ENCODE peak calls at places on chromosome 14, in four cellular contexts. F, S, D and Z are unnamed samples. For H3K4me1, the result is how much of the 10 kb centered on the place peaks cover.

GRCh38 chr14:50816419-50817047 is 14.4 kb downstream of the NIN start:
- DNase-seq in F (peak), S (no peak), D (no peak), Z (no peak)

GRCh38 chr14:28020112-28020511 is 746.5 kb upstream of the FOXG1 start:
- DNase-seq in F (no peak), S (no peak), D (no peak), Z (no peak)

GRCh38 chr14:68976160-68977067 is 2.7 kb downstream of the ACTN1 start:
- DNase-seq in F (peak), S (peak), D (peak), Z (peak)

GRCh38 chr14:20711275-20712069 is 22.9 kb downstream of the ANG start:
- DNase-seq in F (no peak), S (no peak), D (no peak), Z (no peak)

GRCh38 chr14:25041484-25041883 is 8.5 kb downstream of the STXBP6 start:
- DNase-seq in F (no peak), S (no peak), D (peak), Z (no peak)

GRCh38 chr14:91265404-91265803 is 20.9 kb upstream of the GPR68 start:
- DNase-seq in F (no peak), S (no peak), D (no peak), Z (no peak)

GRCh38 chr14:48052973-48053372 is 377.6 kb upstream of the MDGA2 start:
- DNase-seq in F (no peak), S (no peak), D (no peak), Z (no peak)

GRCh38 chr14:53946071-53946403 is 10.6 kb downstream of the BMP4 start:
- DNase-seq in F (no peak), S (no peak), D (no peak), Z (no peak)

GRCh38 chr14:71645656-71646055 is 286.6 kb upstream of the RGS6 start:
- DNase-seq in F (peak), S (no peak), D (no peak), Z (no peak)

GRCh38 chr14:77421241-77421640 is 2.1 kb downstream of the NOXRED1 start:
- DNase-seq in F (peak), S (no peak), D (no peak), Z (no peak)

GRCh38 chr14:88554458-88555286 is at the start of gene PTPN21:
- DNase-seq in F (peak), S (peak), D (peak), Z (peak)

GRCh38 chr14:30456296-30456695 is 102.7 kb upstream of the G2E3 start:
- DNase-seq in F (no peak), S (no peak), D (no peak), Z (no peak)

GRCh38 chr14:36553650-36554260 is 28.7 kb downstream of the NKX2-8 start:
- DNase-seq in F (peak), S (peak), D (peak), Z (peak)

GRCh38 chr14:30588873-30589272 is 29.9 kb downstream of the G2E3 start:
- DNase-seq in F (no peak), S (no peak), D (no peak), Z (no peak)

GRCh38 chr14:52950410-52950897 is 396 bp downstream of the FERMT2 start:
- DNase-seq in F (peak), S (peak), D (peak), Z (peak)

GRCh38 chr14:49972840-49973239 is 80.0 kb downstream of the ARF6 start:
- DNase-seq in F (peak), S (no peak), D (peak), Z (peak)

GRCh38 chr14:88910386-88910785 is 85.9 kb downstream of the TTC8 start:
- DNase-seq in F (no peak), S (no peak), D (no peak), Z (no peak)

GRCh38 chr14:72104011-72104613 is 171.9 kb downstream of the RGS6 start:
- DNase-seq in F (peak), S (peak), D (peak), Z (peak)

GRCh38 chr14:79631276-79631675 is 580.0 kb downstream of the DIO2 start:
- DNase-seq in F (no peak), S (peak), D (no peak), Z (no peak)

GRCh38 chr14:77864085-77864484 is 64.2 kb downstream of the ADCK1 start:
- DNase-seq in F (no peak), S (no peak), D (no peak), Z (no peak)

GRCh38 chr14:77195766-77196165 is 14.2 kb downstream of the TMEM63C start:
- DNase-seq in F (no peak), S (no peak), D (no peak), Z (no peak)

GRCh38 chr14:25039933-25040332 is 10.0 kb downstream of the STXBP6 start:
- DNase-seq in F (no peak), S (no peak), D (no peak), Z (no peak)

GRCh38 chr14:65850429-65851145 is 438.1 kb downstream of the FUT8 start:
- DNase-seq in F (no peak), S (peak), D (peak), Z (no peak)

GRCh38 chr14:32249780-32250179 is 46.7 kb upstream of the RNU6-8 start:
- DNase-seq in F (no peak), S (no peak), D (no peak), Z (no peak)

GRCh38 chr14:54354096-54354495 is 42.7 kb upstream of the CDKN3 start:
- DNase-seq in F (no peak), S (no peak), D (peak), Z (peak)

GRCh38 chr14:50003213-50004021 is 110.5 kb downstream of the ARF6 start:
- DNase-seq in F (peak), S (peak), D (peak), Z (peak)

GRCh38 chr14:32588448-32589320 is 259.6 kb downstream of the AKAP6 start:
- DNase-seq in F (peak), S (peak), D (peak), Z (no peak)

GRCh38 chr14:73757876-73758391 is 43.8 kb upstream of the PNMA1 start:
- DNase-seq in F (peak), S (no peak), D (no peak), Z (no peak)

GRCh38 chr14:73755434-73756014 is 41.3 kb upstream of the PNMA1 start:
- DNase-seq in F (peak), S (peak), D (peak), Z (no peak)

GRCh38 chr14:73758392-73759182 is 44.4 kb upstream of the PNMA1 start:
- DNase-seq in F (peak), S (peak), D (peak), Z (peak)

GRCh38 chr14:73759183-73759713 is 45.1 kb upstream of the PNMA1 start:
- DNase-seq in F (peak), S (peak), D (peak), Z (peak)

DNA sequence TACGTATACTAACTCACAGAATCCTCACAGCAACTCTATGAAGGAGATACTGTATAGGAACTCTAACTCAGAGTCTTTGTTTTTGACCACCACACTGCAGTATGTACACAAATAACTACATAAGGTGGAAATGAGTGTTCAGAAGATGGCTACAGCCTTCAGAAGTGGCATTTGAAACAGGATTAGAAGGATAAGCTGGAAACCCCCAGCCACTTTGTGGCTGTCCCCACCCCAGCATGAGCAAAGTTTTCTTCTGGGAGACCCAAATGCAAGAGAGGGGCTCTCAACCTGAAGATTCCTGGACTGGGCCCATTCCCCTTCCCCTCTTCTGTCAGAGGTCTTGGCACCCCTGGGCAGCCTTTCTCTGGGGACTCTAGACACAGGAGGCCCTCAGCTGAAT is 43.2 kb upstream of the PNMA1 start:
- DNase-seq in F (no peak), S (no peak), D (no peak), Z (no peak)
- H3K4me1 ChIP-seq in F (half or more), S (under half), D (half or more), Z (half or more)

GRCh38 chr14:99742074-99742473 is 51.1 kb upstream of the EML1 start:
- DNase-seq in F (no peak), S (no peak), D (no peak), Z (no peak)

GRCh38 chr14:99742509-99743487 is 50.4 kb upstream of the EML1 start:
- DNase-seq in F (no peak), S (no peak), D (no peak), Z (no peak)

GRCh38 chr14:99741227-99741976 is 51.8 kb upstream of the EML1 start:
- DNase-seq in F (no peak), S (no peak), D (no peak), Z (no peak)

GRCh38 chr14:99737956-99738667 is 54.0 kb downstream of the CYP46A1 start:
- DNase-seq in F (no peak), S (no peak), D (no peak), Z (no peak)

GRCh38 chr14:99740411-99740810 is 52.8 kb upstream of the EML1 start:
- DNase-seq in F (no peak), S (no peak), D (no peak), Z (no peak)
- H3K4me1 ChIP-seq in F (under half), S (under half), D (under half), Z (under half)

GRCh38 chr14:74594021-74594420 is 18.0 kb downstream of the LTBP2 start:
- DNase-seq in F (no peak), S (no peak), D (no peak), Z (no peak)

GRCh38 chr14:74592476-74593191 is 19.4 kb downstream of the LTBP2 start:
- DNase-seq in F (no peak), S (no peak), D (no peak), Z (no peak)

GRCh38 chr14:74596747-74597456 is 15.1 kb downstream of the LTBP2 start:
- DNase-seq in F (peak), S (no peak), D (no peak), Z (no peak)

GRCh38 chr14:74593241-74593985 is 18.6 kb downstream of the LTBP2 start:
- DNase-seq in F (no peak), S (no peak), D (peak), Z (no peak)

GRCh38 chr14:74595006-74595735 is 16.9 kb downstream of the LTBP2 start:
- DNase-seq in F (peak), S (no peak), D (no peak), Z (no peak)
- H3K4me1 ChIP-seq in F (half or more), S (under half), D (under half), Z (under half)

GRCh38 chr14:64707661-64708060 is 3.4 kb downstream of the PLEKHG3 start:
- DNase-seq in F (peak), S (peak), D (peak), Z (no peak)

GRCh38 chr14:64704743-64705405 is 650 bp downstream of the PLEKHG3 start:
- DNase-seq in F (peak), S (peak), D (peak), Z (no peak)

GRCh38 chr14:64706552-64707193 is 2.4 kb downstream of the PLEKHG3 start:
- DNase-seq in F (no peak), S (peak), D (no peak), Z (peak)

GRCh38 chr14:64705406-64706118 is 1.3 kb downstream of the PLEKHG3 start:
- DNase-seq in F (peak), S (peak), D (peak), Z (no peak)

GRCh38 chr14:64706119-64706465 is 1.9 kb downstream of the PLEKHG3 start:
- DNase-seq in F (no peak), S (no peak), D (no peak), Z (no peak)
- H3K4me1 ChIP-seq in F (under half), S (under half), D (under half), Z (under half)